ENCODE peak calls at places on chromosomes 3 and 15, in six cellular contexts. U, K, V, Z, Y and R are unnamed samples.

GRCh38 chr15:76057332-76058000 is 2.3 kb upstream of the TMEM266 start:
- DNase-seq in U (no peak), K (peak; percentile 1), Y (peak; percentile 37), V (peak; percentile 61), Z (no peak), R (peak; percentile 65)

GRCh38 chr3:138933981-138934691 is 12.8 kb downstream of the FOXL2 start:
- DNase-seq in K (no peak), Z (no peak), Y (no peak), V (no peak), U (no peak), R (no peak)

GRCh38 chr3:45978348-45978747 is 17.3 kb downstream of the FYCO1 start:
- DNase-seq in V (no peak), Y (peak; percentile 45), Z (no peak), K (no peak), U (peak; percentile 82), R (no peak)

GRCh38 chr15:61075741-61076140 is 153.4 kb downstream of the RORA start:
- DNase-seq in Y (no peak), V (no peak), Z (no peak), U (no peak), K (no peak), R (no peak)

GRCh38 chr15:45634442-45635190 is at the start of gene SQOR:
- DNase-seq in Z (peak; percentile 96), V (peak; percentile 71), Y (peak; percentile 67), K (no peak), U (peak; percentile 96), R (peak; percentile 81)

GRCh38 chr15:56428821-56429458 is 36.0 kb downstream of the MNS1 start:
- DNase-seq in Z (no peak), U (no peak), K (peak; percentile 10), Y (no peak), V (peak; percentile 19), R (peak; percentile 47)

GRCh38 chr3:43649365-43649968 is 27.7 kb upstream of the ANO10 start:
- DNase-seq in Y (no peak), V (no peak), Z (no peak), K (no peak), U (peak; percentile 32), R (no peak)

GRCh38 chr3:127013758-127014535 is 31.0 kb downstream of the PLXNA1 start:
- DNase-seq in U (no peak), V (no peak), Z (no peak), K (no peak), Y (no peak), R (no peak)

GRCh38 chr15:74141591-74141990 is 11.2 kb downstream of the ISLR2 start:
- DNase-seq in Y (no peak), K (no peak), Z (no peak), V (no peak), U (no peak), R (no peak)

GRCh38 chr3:86929046-86929445 is 61.9 kb downstream of the VGLL3 start:
- DNase-seq in K (no peak), Y (no peak), U (no peak), Z (no peak), V (no peak), R (peak; percentile 60)

GRCh38 chr15:101310163-101310480 is 15.1 kb upstream of the SNRPA1 start:
- DNase-seq in K (no peak), V (no peak), Z (no peak), Y (no peak), U (peak; percentile 56), R (no peak)

GRCh38 chr15:74631408-74631807 is 15.8 kb downstream of the CLK3 start:
- DNase-seq in Z (no peak), V (no peak), K (no peak), U (no peak), Y (no peak), R (peak; percentile 41)

DNA sequence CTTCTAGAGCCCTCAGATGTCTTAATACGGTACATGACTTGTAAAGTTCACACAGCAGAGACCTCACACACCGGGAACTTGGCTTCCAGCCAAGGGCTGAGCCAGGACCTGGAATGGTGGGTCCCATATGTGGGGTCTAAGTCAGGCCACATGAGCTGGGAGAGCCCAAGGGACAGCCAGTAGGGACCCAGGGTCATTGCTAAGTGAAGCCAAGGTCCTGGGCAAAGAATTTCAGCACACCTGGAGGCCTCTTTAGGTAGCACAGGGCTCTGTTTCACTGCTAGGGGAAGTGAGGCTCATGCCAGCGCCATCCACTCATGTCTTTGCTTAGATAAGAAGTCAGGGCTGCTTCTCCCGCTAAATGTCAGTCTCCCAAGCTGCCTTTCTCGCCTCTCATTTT is 116.5 kb upstream of the TLE3 start:
- DNase-seq in Y (no peak), Z (no peak), U (no peak), V (no peak), K (no peak), R (no peak)
- TF ChIP-seq CTCF in Y (no peak), Z (no peak), U (no peak), V (no peak), K (no peak), R (no peak)

GRCh38 chr3:12643010-12643380 is 20.9 kb downstream of the RAF1 start:
- DNase-seq in Y (no peak), V (no peak), Z (no peak), K (no peak), U (no peak), R (no peak)
- H3K4me3 ChIP-seq in Y (no peak overlapping the region), V (no peak overlapping the region), Z (no peak overlapping the region), K (no peak overlapping the region), U (no peak overlapping the region), R (no peak overlapping the region)

GRCh38 chr15:58065011-58065444 is 483 bp downstream of the ALDH1A2 start:
- DNase-seq in K (no peak), Z (peak; percentile 56), Y (no peak), U (peak; percentile 64), V (no peak), R (peak; percentile 28)
- TF ChIP-seq CTCF in K (no peak), Z (no peak), Y (no peak), U (no peak), V (no peak), R (no peak)

GRCh38 chr3:27426926-27427325 is 57.3 kb downstream of the SLC4A7 start:
- DNase-seq in V (no peak), K (no peak), Y (no peak), Z (no peak), U (no peak), R (no peak)
- H3K4me3 ChIP-seq in V (no peak overlapping the region), K (no peak overlapping the region), Y (no peak overlapping the region), Z (no peak overlapping the region), U (no peak overlapping the region), R (no peak overlapping the region)

DNA sequence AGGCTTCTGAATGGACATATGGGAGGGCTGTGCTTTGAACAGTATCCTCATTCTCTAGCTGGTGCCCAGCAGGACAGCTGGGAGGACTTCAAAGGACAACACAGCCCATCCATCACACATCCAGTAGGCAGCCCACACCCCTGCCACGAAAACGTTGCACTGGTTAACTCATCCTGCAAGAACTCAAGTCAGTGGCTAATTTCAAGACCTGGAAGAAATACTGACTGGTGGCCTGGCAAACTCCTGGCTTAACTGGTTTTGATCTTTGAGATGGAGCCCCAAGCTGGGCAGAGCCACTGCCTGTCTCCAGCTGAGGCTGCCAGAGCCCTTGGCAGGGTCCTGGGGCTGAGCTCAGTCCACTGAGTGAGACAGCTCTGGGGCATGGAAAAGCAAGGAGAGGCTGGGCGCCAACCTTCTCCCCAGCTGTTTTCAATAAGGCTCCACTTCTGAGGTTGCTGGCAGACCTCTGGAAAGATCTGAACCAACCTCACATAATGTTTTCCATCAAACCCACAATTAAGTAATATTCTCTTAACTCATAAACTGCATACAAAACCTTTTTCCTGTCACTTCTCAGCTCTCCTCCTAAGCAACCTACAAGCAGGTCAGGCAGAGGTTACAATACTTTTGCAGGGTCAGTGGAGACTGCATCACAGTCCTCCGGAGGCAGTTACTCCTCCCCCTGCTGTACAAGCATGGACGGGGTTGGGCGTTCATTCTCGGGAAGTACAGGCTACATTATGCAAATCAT is 110.3 kb downstream of the MYLK start:
- DNase-seq in U (no peak), K (peak; percentile 97), Z (no peak), V (no peak), Y (no peak), R (peak; percentile 87)
- TF ChIP-seq CTCF in U (no peak), K (no peak), Z (no peak), V (no peak), Y (no peak), R (no peak)

GRCh38 chr3:128498127-128498626 is 5.2 kb upstream of the GATA2 start:
- DNase-seq in U (no peak), Z (no peak), K (no peak), V (no peak), Y (no peak), R (no peak)

GRCh38 chr3:128495435-128495970 is 2.5 kb upstream of the GATA2 start:
- DNase-seq in Y (no peak), U (no peak), Z (no peak), K (no peak), V (no peak), R (no peak)

GRCh38 chr3:128496019-128496601 is 3.1 kb upstream of the GATA2 start:
- DNase-seq in Y (no peak), V (no peak), Z (no peak), K (no peak), U (no peak), R (no peak)

GRCh38 chr3:128497305-128498126 is 4.5 kb upstream of the GATA2 start:
- DNase-seq in K (no peak), Y (peak; percentile 63), V (peak; percentile 80), U (peak; percentile 79), Z (peak; percentile 74), R (no peak)

DNA sequence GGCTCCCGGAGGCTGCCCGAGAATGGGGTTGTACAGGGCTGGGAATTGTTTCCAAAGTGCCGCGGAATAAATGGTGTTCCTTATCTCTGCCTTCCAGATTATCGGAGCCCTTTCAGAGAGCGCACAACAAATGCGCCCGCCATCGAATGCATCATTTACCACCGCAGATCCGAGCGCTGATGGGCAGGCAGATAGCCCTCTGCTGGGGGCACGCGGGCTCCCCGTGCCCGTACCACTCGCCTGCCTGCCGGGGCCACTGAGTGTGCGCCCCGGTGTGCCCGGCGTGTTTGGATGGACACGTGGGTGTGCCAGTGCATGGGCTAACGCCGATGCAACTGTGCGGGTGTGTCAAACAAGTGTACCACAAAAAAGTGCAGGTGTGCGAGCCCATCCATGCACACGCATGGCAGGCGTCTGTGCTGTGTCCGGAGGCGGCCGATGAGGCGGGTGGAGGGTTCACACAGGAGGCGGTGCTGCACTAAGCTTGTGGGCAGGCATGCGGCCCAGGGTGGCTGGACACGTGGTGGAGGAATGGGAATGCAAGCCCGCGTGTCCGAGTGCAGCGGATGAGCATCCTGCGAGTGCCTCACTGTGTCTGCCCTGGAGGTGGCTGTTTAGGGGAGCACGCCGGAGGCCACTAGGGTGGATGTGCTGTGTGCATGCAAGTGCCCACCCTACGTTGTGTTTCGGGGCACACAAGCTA is 3.8 kb upstream of the GATA2 start:
- DNase-seq in Y (no peak), V (no peak), Z (no peak), K (no peak), U (no peak), R (no peak)
- H3K4me3 ChIP-seq in Y (no peak overlapping the region), V (peak overlapping the region; percentile 53), Z (peak overlapping the region; percentile 67), K (peak overlapping the region; percentile 41), U (peak overlapping the region; percentile 46), R (peak overlapping the region; percentile 43)

GRCh38 chr15:50873935-50874353 is 34.5 kb upstream of the AP4E1 start:
- DNase-seq in K (no peak), V (no peak), Y (no peak), Z (no peak), U (no peak), R (no peak)
- TF ChIP-seq CTCF in K (no peak), V (no peak), Y (no peak), Z (no peak), U (no peak), R (no peak)